ENCODE peak calls at places on chromosomes 1 and 21, in four cellular contexts. E is OCI-LY7, Y is HFFc6, X is K562. R is an unnamed sample.

GRCh38 chr1:119531606-119532323 is 24.8 kb downstream of the HSD3B1 start:
- DNase-seq in E (no peak), Y (peak), X (no peak), R (no peak)

GRCh38 chr1:30818568-30819243 is 61.1 kb upstream of the LAPTM5 start:
- DNase-seq in E (no peak), Y (no peak), X (no peak), R (no peak)

GRCh38 chr1:28813931-28814465 is 2.0 kb downstream of the OPRD1 start:
- DNase-seq in E (no peak), Y (no peak), X (no peak), R (no peak)

GRCh38 chr1:84174051-84174556 is 30.0 kb downstream of the PRKACB start:
- DNase-seq in E (no peak), Y (peak), X (no peak), R (no peak)

GRCh38 chr1:57633881-57634280 is 210.0 kb upstream of the DAB1 start:
- DNase-seq in E (no peak), Y (no peak), X (no peak), R (no peak)

GRCh38 chr1:39762550-39763540 is 8.3 kb downstream of the OXCT2 start:
- DNase-seq in E (no peak), Y (no peak), X (no peak), R (no peak)

GRCh38 chr1:156821801-156822200 is 5.2 kb upstream of the SH2D2A start:
- DNase-seq in E (no peak), Y (peak), X (peak), R (no peak)

GRCh38 chr21:42305707-42306147 is 9.5 kb downstream of the TFF3 start:
- DNase-seq in E (no peak), Y (no peak), X (no peak), R (no peak)

GRCh38 chr1:59669752-59670312 is 144.9 kb upstream of the HOOK1 start:
- DNase-seq in E (no peak), Y (peak), X (no peak), R (no peak)

GRCh38 chr1:153538315-153538821 is 2.4 kb downstream of the S100A5 start:
- DNase-seq in E (no peak), Y (peak), X (peak), R (no peak)

GRCh38 chr21:27649323-27649722 is 682.4 kb upstream of the ADAMTS5 start:
- DNase-seq in E (no peak), Y (peak), X (no peak), R (no peak)

GRCh38 chr1:15089244-15089992 is 64.1 kb upstream of the TMEM51 start:
- DNase-seq in E (peak), Y (no peak), X (no peak), R (no peak)

GRCh38 chr1:99849413-99849743 is 783 bp upstream of the AGL start:
- DNase-seq in E (peak), Y (no peak), X (peak), R (peak)

GRCh38 chr1:15110867-15111230 is 42.7 kb upstream of the TMEM51 start:
- DNase-seq in E (no peak), Y (no peak), X (no peak), R (no peak)

GRCh38 chr1:233725423-233725822 is 111.5 kb downstream of the KCNK1 start:
- DNase-seq in E (no peak), Y (no peak), X (no peak), R (no peak)

GRCh38 chr1:227728059-227728891 is 6.8 kb downstream of the JMJD4 start:
- DNase-seq in E (peak), Y (peak), X (peak), R (peak)

GRCh38 chr1:61007534-61008364 is 74.6 kb upstream of the NFIA start:
- DNase-seq in E (no peak), Y (no peak), X (no peak), R (no peak)

GRCh38 chr21:45590246-45590725 is 48.0 kb upstream of the SLC19A1 start:
- DNase-seq in E (peak), Y (no peak), X (peak), R (peak)

GRCh38 chr1:169483500-169483966 is 2.2 kb downstream of the SLC19A2 start:
- DNase-seq in E (no peak), Y (no peak), X (peak), R (peak)

GRCh38 chr1:111742938-111743549 is 3.8 kb upstream of the INKA2 start:
- DNase-seq in E (no peak), Y (peak), X (no peak), R (no peak)

GRCh38 chr1:224591326-224591725 is 24.8 kb upstream of the CNIH3 start:
- DNase-seq in E (no peak), Y (no peak), X (no peak), R (no peak)

GRCh38 chr1:176102700-176103244 is 104.3 kb downstream of the COP1 start:
- DNase-seq in E (no peak), Y (no peak), X (no peak), R (no peak)

GRCh38 chr1:91529856-91530255 is 29.2 kb downstream of the CDC7 start:
- DNase-seq in E (peak), Y (peak), X (peak), R (no peak)

GRCh38 chr1:218499911-218500310 is 154.8 kb downstream of the TGFB2 start:
- DNase-seq in E (no peak), Y (no peak), X (no peak), R (no peak)

GRCh38 chr1:210072129-210072528 is 134.1 kb downstream of the SYT14 start:
- DNase-seq in E (no peak), Y (peak), X (no peak), R (no peak)

GRCh38 chr1:153945131-153945794 is 1.3 kb downstream of the DENND4B start:
- DNase-seq in E (peak), Y (peak), X (peak), R (no peak)

GRCh38 chr1:211309617-211310016 is 17.0 kb upstream of the TRAF5 start:
- DNase-seq in E (no peak), Y (no peak), X (peak), R (no peak)

GRCh38 chr1:18787825-18788385 is 71.6 kb downstream of the TAS1R2 start:
- DNase-seq in E (no peak), Y (no peak), X (no peak), R (no peak)

GRCh38 chr1:168613689-168614655 is 37.6 kb downstream of the XCL1 start:
- DNase-seq in E (no peak), Y (no peak), X (peak), R (no peak)

GRCh38 chr1:227901239-227901905 is 46.4 kb downstream of the WNT9A start:
- DNase-seq in E (no peak), Y (no peak), X (no peak), R (no peak)

GRCh38 chr1:11799896-11800295 is 5.9 kb downstream of the MTHFR start:
- DNase-seq in E (no peak), Y (no peak), X (no peak), R (no peak)

GRCh38 chr1:164630626-164631396 is 71.8 kb downstream of the PBX1 start:
- DNase-seq in E (no peak), Y (no peak), X (no peak), R (no peak)

GRCh38 chr1:3539707-3540425 is 71.4 kb downstream of the MEGF6 start:
- DNase-seq in E (no peak), Y (no peak), X (no peak), R (no peak)

GRCh38 chr1:5743435-5744095 is 248.7 kb downstream of the NPHP4 start:
- DNase-seq in E (no peak), Y (no peak), X (no peak), R (no peak)

GRCh38 chr1:168556647-168557046 is 12.8 kb upstream of the XCL2 start:
- DNase-seq in E (no peak), Y (no peak), X (no peak), R (no peak)

GRCh38 chr1:91120421-91120820 is 98.6 kb upstream of the ZNF644 start:
- DNase-seq in E (no peak), Y (no peak), X (no peak), R (peak)

GRCh38 chr1:109570414-109570813 is 22.0 kb downstream of the GNAI3 start:
- DNase-seq in E (no peak), Y (no peak), X (no peak), R (no peak)

R was measured in HuH-7.